ENCODE peak calls at places on chromosomes 13 and 19, in five cellular contexts. F, L, G, I and Q are unnamed samples.

GRCh38 chr13:112060899-112061366 is 6.0 kb upstream of the SOX1 start:
- DNase-seq in F (no peak), L (no peak), G (no peak), I (no peak), Q (no peak)

GRCh38 chr19:11708457-11708856 is 30.3 kb downstream of the ZNF823 start:
- DNase-seq in F (no peak), L (no peak), G (no peak), I (no peak), Q (no peak)

GRCh38 chr19:1049106-1049505 is 9.2 kb downstream of the ABCA7 start:
- DNase-seq in F (no peak), L (no peak), G (no peak), I (no peak), Q (no peak)

GRCh38 chr19:610071-610800 is 20.6 kb downstream of the HCN2 start:
- DNase-seq in F (peak), L (no peak), G (no peak), I (no peak), Q (no peak)

GRCh38 chr19:38216785-38217746 is 7.0 kb downstream of the DPF1 start:
- DNase-seq in F (no peak), L (peak), G (no peak), I (no peak), Q (no peak)

GRCh38 chr13:110216403-110217041 is 90.4 kb downstream of the COL4A1 start:
- DNase-seq in F (no peak), L (no peak), G (no peak), I (no peak), Q (no peak)

GRCh38 chr19:1074512-1075283 is 7.7 kb downstream of the ARHGAP45 start:
- DNase-seq in F (peak), L (peak), G (no peak), I (peak), Q (peak)

GRCh38 chr19:57708641-57709354 is at the start of gene ZNF154:
- DNase-seq in F (no peak), L (peak), G (peak), I (no peak), Q (peak)

GRCh38 chr19:55451522-55452380 is 8.7 kb upstream of the SHISA7 start:
- DNase-seq in F (no peak), L (no peak), G (peak), I (no peak), Q (no peak)

GRCh38 chr19:53294786-53295441 is 27.4 kb upstream of the VN1R4 start:
- DNase-seq in F (no peak), L (no peak), G (no peak), I (no peak), Q (no peak)

GRCh38 chr19:8611391-8611883 is 922 bp upstream of the ADAMTS10 start:
- DNase-seq in F (no peak), L (peak), G (no peak), I (no peak), Q (no peak)

GRCh38 chr19:29851769-29852521 is 40.2 kb downstream of the CCNE1 start:
- DNase-seq in F (no peak), L (no peak), G (no peak), I (no peak), Q (no peak)

GRCh38 chr13:92573467-92574057 is 653.0 kb upstream of the GPC6 start:
- DNase-seq in F (peak), L (no peak), G (no peak), I (peak), Q (no peak)

GRCh38 chr13:90968510-90968909 is 379.0 kb upstream of the MIR17HG start:
- DNase-seq in F (peak), L (no peak), G (no peak), I (peak), Q (peak)

GRCh38 chr19:42250666-42251531 is 4.0 kb downstream of the ERF start:
- DNase-seq in F (no peak), L (no peak), G (peak), I (no peak), Q (no peak)

GRCh38 chr19:55640577-55641375 is at the start of gene ZNF580:
- DNase-seq in F (peak), L (peak), G (peak), I (peak), Q (peak)

GRCh38 chr13:42671502-42671901 is 97.5 kb downstream of the TNFSF11 start:
- DNase-seq in F (no peak), L (no peak), G (no peak), I (no peak), Q (no peak)

GRCh38 chr19:35641515-35642151 is at the start of gene ETV2:
- DNase-seq in F (no peak), L (peak), G (no peak), I (no peak), Q (no peak)

GRCh38 chr13:77239312-77239711 is 87.6 kb downstream of the MYCBP2 start:
- DNase-seq in F (peak), L (no peak), G (no peak), I (no peak), Q (no peak)

GRCh38 chr13:29993716-29994488 is 143.5 kb upstream of the UBL3 start:
- DNase-seq in F (no peak), L (no peak), G (no peak), I (no peak), Q (no peak)

GRCh38 chr13:30088312-30088855 is 219.0 kb downstream of the KATNAL1 start:
- DNase-seq in F (no peak), L (no peak), G (no peak), I (no peak), Q (no peak)

GRCh38 chr19:15297416-15298224 is 34.7 kb downstream of the BRD4 start:
- DNase-seq in F (peak), L (no peak), G (no peak), I (no peak), Q (peak)

GRCh38 chr13:98108330-98108729 is 34.6 kb upstream of the FARP1 start:
- DNase-seq in F (no peak), L (no peak), G (no peak), I (no peak), Q (no peak)

GRCh38 chr19:32691952-32692726 is 518 bp downstream of the NUDT19 start:
- DNase-seq in F (peak), L (peak), G (peak), I (peak), Q (peak)

GRCh38 chr19:50510700-50511068 is 307 bp downstream of the JOSD2 start:
- DNase-seq in F (no peak), L (no peak), G (no peak), I (no peak), Q (no peak)

GRCh38 chr13:63497601-63498000 is 2082.0 kb upstream of the PCDH20 start:
- DNase-seq in F (no peak), L (no peak), G (no peak), I (no peak), Q (no peak)

GRCh38 chr13:89238496-89238895 is 1567.3 kb downstream of the SLITRK5 start:
- DNase-seq in F (no peak), L (no peak), G (no peak), I (no peak), Q (no peak)

GRCh38 chr19:3986260-3987041 is 1.2 kb upstream of the EEF2 start:
- DNase-seq in F (peak), L (peak), G (peak), I (peak), Q (peak)

GRCh38 chr13:38309397-38309796 is 40.3 kb upstream of the UFM1 start:
- DNase-seq in F (no peak), L (no peak), G (no peak), I (no peak), Q (no peak)

GRCh38 chr19:1945899-1946298 is 4.9 kb downstream of the CSNK1G2 start:
- DNase-seq in F (no peak), L (peak), G (no peak), I (peak), Q (peak)